ENCODE peak calls at places on chromosomes 13 and 19, in four cellular contexts. E is AG04450, N is glutamatergic neuron, C is GM23338. J is an unnamed sample.

GRCh38 chr13:46085737-46086136 is 19.1 kb downstream of the CPB2 start:
- DNase-seq in E (no peak), N (no peak), C (no peak), J (no peak)

GRCh38 chr19:9945319-9945966 is 9.1 kb upstream of the OLFM2 start:
- DNase-seq in E (peak; percentile 97), N (no peak), C (peak; percentile 56), J (no peak)

GRCh38 chr13:110294146-110294545 is 12.8 kb downstream of the COL4A1 start:
- DNase-seq in E (no peak), N (no peak), C (no peak), J (no peak)

GRCh38 chr19:46787331-46788100 is 878 bp downstream of the SLC1A5 start:
- DNase-seq in E (no peak), N (peak; percentile 75), C (peak; percentile 65), J (peak; percentile 62)

GRCh38 chr19:44607049-44607448 is 6.3 kb upstream of the IGSF23 start:
- DNase-seq in E (no peak), N (no peak), C (no peak), J (no peak)

GRCh38 chr19:39828634-39829032 is 5.3 kb downstream of the DYRK1B start:
- DNase-seq in E (no peak), N (no peak), C (no peak), J (no peak)

GRCh38 chr13:36124236-36124822 is 6.9 kb downstream of the DCLK1 start:
- DNase-seq in E (no peak), N (no peak), C (no peak), J (no peak)

GRCh38 chr13:23510979-23511735 is 59.1 kb upstream of the TNFRSF19 start:
- DNase-seq in E (no peak), N (peak; percentile 46), C (peak; percentile 40), J (no peak)

GRCh38 chr13:30307194-30307965 is at the start of gene KATNAL1:
- DNase-seq in E (no peak), N (peak; percentile 91), C (peak; percentile 83), J (peak; percentile 62)

GRCh38 chr13:65310663-65311328 is 1919.3 kb downstream of the PCDH9 start:
- DNase-seq in E (no peak), N (no peak), C (no peak), J (no peak)

GRCh38 chr13:32951580-32951979 is 64.6 kb upstream of the KL start:
- DNase-seq in E (no peak), N (no peak), C (no peak), J (no peak)

GRCh38 chr19:18590273-18591272 is 2.0 kb downstream of the REX1BD start:
- DNase-seq in E (no peak), N (peak; percentile 97), C (peak; percentile 99), J (peak; percentile 73)

GRCh38 chr19:12052571-12053169 is at the start of gene ZNF878:
- DNase-seq in E (peak; percentile 67), N (peak; percentile 95), C (peak; percentile 99), J (peak; percentile 80)
- TF ChIP-seq CTCF in E (no peak), N (no peak), C (peak; percentile 20), J (no peak)

GRCh38 chr13:28679628-28680027 is 20.7 kb downstream of the POMP start:
- DNase-seq in E (no peak), N (no peak), C (peak; percentile 42), J (no peak)
- TF ChIP-seq CTCF in E (peak; percentile 51), N (peak; percentile 34), C (peak; percentile 61), J (peak; percentile 19)

DNA sequence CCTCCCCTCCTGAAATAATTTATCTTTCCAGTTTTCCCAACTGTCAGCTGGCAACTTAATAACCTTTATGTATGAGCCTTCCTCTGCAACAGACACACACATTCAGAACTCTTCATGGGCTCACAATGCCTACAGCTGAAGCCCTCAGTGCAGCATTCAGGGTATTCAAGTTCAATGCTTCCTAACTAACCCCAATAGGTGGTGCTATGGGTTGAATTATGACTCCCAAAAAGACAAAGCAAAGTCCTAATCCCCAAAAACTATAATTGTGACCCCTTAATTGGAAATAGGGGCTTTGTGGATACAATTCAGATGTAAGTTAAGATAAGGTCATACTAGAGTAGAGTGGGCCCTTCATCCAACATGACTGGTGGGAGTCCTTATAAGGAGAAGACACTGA is 202.2 kb downstream of the SUCLA2 start:
- DNase-seq in E (no peak), N (no peak), C (peak; percentile 53), J (no peak)
- TF ChIP-seq CTCF in E (peak; percentile 39), N (no peak), C (peak; percentile 73), J (no peak)

GRCh38 chr19:36054733-36055686 is at the start of gene WDR62:
- DNase-seq in E (peak; percentile 67), N (peak; percentile 97), C (peak; percentile 96), J (peak; percentile 75)
- TF ChIP-seq CTCF in E (no peak), N (peak; percentile 4), C (no peak), J (no peak)

DNA sequence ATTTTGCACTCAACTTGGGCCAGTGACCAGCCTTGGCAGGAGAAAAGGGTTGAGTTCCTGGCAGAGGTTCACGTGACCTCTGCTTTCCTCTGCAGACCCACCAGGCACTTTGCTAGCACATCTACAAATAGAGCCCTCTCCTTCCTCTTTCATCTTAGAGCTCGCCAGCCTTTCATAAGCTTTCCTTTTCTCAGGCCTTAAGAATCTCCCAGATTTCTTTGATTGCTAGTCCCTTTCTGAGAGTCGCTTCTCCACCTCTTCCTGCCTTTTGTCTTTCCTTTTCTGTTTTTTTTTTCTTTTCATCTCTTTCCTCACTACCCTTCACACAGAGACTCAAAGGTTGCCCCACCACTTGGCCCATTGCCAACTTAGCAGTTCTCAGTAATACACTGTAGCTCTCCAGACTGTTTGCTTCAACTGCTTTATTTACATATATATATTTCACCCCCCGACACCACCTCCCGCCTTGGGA is 375.7 kb upstream of the SPRY2 start:
- DNase-seq in E (no peak), N (peak; percentile 16), C (peak; percentile 64), J (no peak)
- TF ChIP-seq CTCF in E (no peak), N (no peak), C (no peak), J (no peak)

J was measured in D721Med.